ENCODE peak calls at places on chromosomes 2 and 18, in four cellular contexts. T, X, W and C are unnamed samples.
A peak's percentile ranks its signal among the peaks of the same experiment; 100 is the strongest.

GRCh38 chr18:11859903-11860407 is 8.7 kb downstream of the CHMP1B start:
- DNase-seq in T (no peak), X (peak; percentile 24), W (peak; percentile 48), C (no peak)

GRCh38 chr2:11160256-11160655 is 5.0 kb downstream of the SLC66A3 start:
- DNase-seq in T (no peak), X (no peak), W (no peak), C (no peak)

GRCh38 chr2:6652271-6652670 is 213.4 kb downstream of the CMPK2 start:
- DNase-seq in T (no peak), X (no peak), W (no peak), C (no peak)

GRCh38 chr2:11540996-11541692 is 7.3 kb downstream of the GREB1 start:
- DNase-seq in T (no peak), X (no peak), W (no peak), C (no peak)

GRCh38 chr18:50473896-50474295 is 86.0 kb upstream of the MAPK4 start:
- DNase-seq in T (no peak), X (no peak), W (no peak), C (no peak)

GRCh38 chr18:12397793-12398192 is 9.9 kb upstream of the PRELID3A start:
- DNase-seq in T (no peak), X (no peak), W (no peak), C (no peak)

GRCh38 chr2:23520256-23520655 is 135.3 kb downstream of the KLHL29 start:
- DNase-seq in T (no peak), X (no peak), W (no peak), C (no peak)

GRCh38 chr18:46265190-46266156 is 161.3 kb downstream of the HAUS1 start:
- DNase-seq in T (no peak), X (no peak), W (no peak), C (no peak)

GRCh38 chr2:180240774-180241173 is 233.7 kb upstream of the CWC22 start:
- DNase-seq in T (no peak), X (no peak), W (peak; percentile 14), C (no peak)

GRCh38 chr2:60094450-60094929 is 459.0 kb downstream of the BCL11A start:
- DNase-seq in T (no peak), X (no peak), W (no peak), C (no peak)

GRCh38 chr2:152426801-152427200 is 91.8 kb downstream of the FMNL2 start:
- DNase-seq in T (no peak), X (no peak), W (no peak), C (no peak)

GRCh38 chr2:144493027-144493809 is 26.7 kb downstream of the ZEB2 start:
- DNase-seq in T (no peak), X (no peak), W (no peak), C (no peak)

GRCh38 chr2:164495491-164496223 is 125.6 kb downstream of the GRB14 start:
- DNase-seq in T (no peak), X (peak; percentile 33), W (peak; percentile 65), C (no peak)

GRCh38 chr2:218097975-218098374 is 27.9 kb upstream of the CXCR2 start:
- DNase-seq in T (no peak), X (no peak), W (no peak), C (no peak)

GRCh38 chr2:110659248-110659647 is 18.6 kb downstream of the BUB1 start:
- DNase-seq in T (no peak), X (no peak), W (peak; percentile 41), C (no peak)

GRCh38 chr2:239934571-239935171 is 90.5 kb downstream of the NDUFA10 start:
- DNase-seq in T (peak; percentile 46), X (no peak), W (peak; percentile 41), C (peak; percentile 51)

GRCh38 chr18:67092141-67092540 is 424.4 kb downstream of the DSEL start:
- DNase-seq in T (no peak), X (no peak), W (no peak), C (no peak)

GRCh38 chr2:123715467-123715982 is 309.6 kb upstream of the CNTNAP5 start:
- DNase-seq in T (no peak), X (no peak), W (no peak), C (no peak)